ENCODE peak calls at places on chromosomes 11 and 22, in five cellular contexts. W is GM12891, K is H1, F is K562, I is HepG2. H is an unnamed sample.

GRCh38 chr11:30758946-30759501 is 172.9 kb upstream of the MPPED2 start:
- DNase-seq in K (no peak), F (no peak), I (no peak), W (no peak), H (no peak)

GRCh38 chr22:46737105-46737975 is 712 bp downstream of the CERK start:
- DNase-seq in F (peak), I (no peak), K (peak), W (peak), H (peak)

GRCh38 chr22:36194971-36195370 is 6.6 kb downstream of the APOL4 start:
- DNase-seq in K (peak), W (no peak), I (peak), F (peak), H (no peak)

GRCh38 chr11:35133656-35134055 is 5.3 kb upstream of the CD44 start:
- DNase-seq in K (no peak), I (no peak), F (no peak), W (no peak), H (no peak)

GRCh38 chr11:3341298-3341697 is 37.6 kb downstream of the ZNF195 start:
- DNase-seq in W (peak), K (peak), F (peak), I (peak), H (no peak)

GRCh38 chr22:42743501-42743991 is 22.9 kb upstream of the A4GALT start:
- DNase-seq in F (no peak), K (no peak), I (peak), W (no peak), H (no peak)

GRCh38 chr11:105449100-105449734 is 160.7 kb upstream of the GRIA4 start:
- DNase-seq in K (no peak), F (no peak), I (no peak), W (no peak), H (no peak)

GRCh38 chr22:46377566-46378498 is 42.3 kb downstream of the TRMU start:
- DNase-seq in W (no peak), K (peak), F (peak), I (peak), H (no peak)

GRCh38 chr22:47205081-47205491 is 442.6 kb downstream of the TBC1D22A start:
- DNase-seq in K (peak), F (no peak), W (no peak), I (no peak), H (no peak)

GRCh38 chr22:29744902-29745301 is 21.9 kb downstream of the ZMAT5 start:
- DNase-seq in I (no peak), K (no peak), F (no peak), W (no peak), H (no peak)

GRCh38 chr22:25759825-25760231 is 17.8 kb downstream of the MYO18B start:
- DNase-seq in W (no peak), F (peak), K (no peak), I (peak), H (no peak)

GRCh38 chr11:66224226-66224850 is 44.1 kb upstream of the RAB1B start:
- DNase-seq in F (no peak), K (no peak), I (no peak), W (no peak), H (no peak)

GRCh38 chr11:58573451-58574104 is 2.1 kb downstream of the LPXN start:
- DNase-seq in I (no peak), W (no peak), K (no peak), F (no peak), H (no peak)
- TF ChIP-seq POLR2A in I (no peak), W (peak), K (no peak), F (no peak), H (peak)

GRCh38 chr11:134580635-134581025 is 168.6 kb upstream of the B3GAT1 start:
- DNase-seq in K (no peak), W (no peak), F (no peak), I (no peak), H (no peak)
- TF ChIP-seq TAF1 in K (no peak), W (no peak), F (no peak), I (no peak), H (no peak)

GRCh38 chr22:22195265-22196017 is 49.1 kb upstream of the VPREB1 start:
- DNase-seq in W (no peak), I (peak), K (peak), F (peak), H (peak)
- TF ChIP-seq POLR2A in W (no peak), I (no peak), K (no peak), F (no peak), H (no peak)

DNA sequence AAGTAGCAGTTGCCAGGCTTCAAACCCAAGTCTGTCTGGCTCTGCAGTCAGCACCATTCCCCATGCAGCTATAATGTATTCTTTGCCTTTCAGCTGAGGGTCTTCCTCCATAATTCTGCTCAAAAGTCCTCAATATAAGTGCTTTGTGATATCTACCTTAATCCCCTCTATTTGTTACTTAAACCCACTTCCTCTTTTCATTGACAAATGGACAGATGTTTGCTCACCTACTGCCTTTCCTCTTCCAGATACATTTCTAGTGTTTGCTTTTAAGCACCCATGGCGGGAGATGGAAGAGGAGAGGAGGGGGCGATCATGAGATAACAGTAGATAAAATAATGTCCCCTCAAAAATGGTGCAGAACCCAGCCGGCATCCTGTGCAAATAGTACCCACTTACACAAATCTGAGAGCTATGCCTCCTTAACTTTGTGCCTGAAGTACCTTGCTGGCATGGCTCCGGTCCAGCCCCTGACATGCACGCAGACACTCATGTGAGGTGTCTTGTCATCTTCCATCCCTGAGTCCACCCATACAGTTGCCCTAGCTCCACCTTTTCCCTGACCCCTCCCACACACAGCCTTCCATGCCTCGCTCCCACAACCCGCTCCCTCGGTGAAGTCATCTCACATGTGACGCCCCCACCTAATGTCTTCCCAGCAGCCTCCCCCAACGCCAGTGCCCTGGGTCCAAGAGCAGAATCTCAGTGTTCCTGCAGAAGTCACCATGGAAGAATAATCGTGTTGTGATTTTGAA is 109.6 kb downstream of the TRIM29 start:
- DNase-seq in W (no peak), I (no peak), K (peak), F (no peak), H (no peak)
- TF ChIP-seq TAF1 in W (no peak), I (no peak), K (no peak), F (no peak), H (no peak)

DNA sequence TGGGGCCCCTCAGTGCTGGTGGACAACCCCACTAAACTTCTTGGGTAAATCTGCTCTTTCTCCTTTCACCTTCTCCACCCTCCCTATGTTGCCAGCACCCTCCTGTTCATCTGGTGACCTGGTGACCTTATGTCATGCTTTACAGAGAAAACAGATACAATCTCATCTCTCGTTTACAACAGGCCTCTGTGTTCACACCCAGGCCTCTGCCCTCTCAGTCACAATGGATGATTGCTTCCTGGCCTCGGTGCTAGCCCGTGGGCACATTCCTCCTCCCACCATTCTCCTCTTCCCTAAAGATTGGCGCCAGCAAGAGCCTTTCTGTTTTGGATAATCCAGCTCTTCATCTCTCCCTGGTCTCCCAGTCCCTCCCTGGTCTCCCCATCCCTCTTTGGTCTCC is 12.3 kb upstream of the PNPLA3 start:
- DNase-seq in W (no peak), I (no peak), K (no peak), F (no peak), H (no peak)
- TF ChIP-seq POLR2A in W (no peak), I (no peak), K (no peak), F (no peak), H (no peak)

GRCh38 chr22:27135582-27135981 is 478.2 kb downstream of the MIAT start:
- DNase-seq in K (no peak), I (peak), W (no peak), F (no peak), H (no peak)
- TF ChIP-seq TAF1 in K (no peak), I (no peak), W (no peak), F (no peak), H (no peak)

DNA sequence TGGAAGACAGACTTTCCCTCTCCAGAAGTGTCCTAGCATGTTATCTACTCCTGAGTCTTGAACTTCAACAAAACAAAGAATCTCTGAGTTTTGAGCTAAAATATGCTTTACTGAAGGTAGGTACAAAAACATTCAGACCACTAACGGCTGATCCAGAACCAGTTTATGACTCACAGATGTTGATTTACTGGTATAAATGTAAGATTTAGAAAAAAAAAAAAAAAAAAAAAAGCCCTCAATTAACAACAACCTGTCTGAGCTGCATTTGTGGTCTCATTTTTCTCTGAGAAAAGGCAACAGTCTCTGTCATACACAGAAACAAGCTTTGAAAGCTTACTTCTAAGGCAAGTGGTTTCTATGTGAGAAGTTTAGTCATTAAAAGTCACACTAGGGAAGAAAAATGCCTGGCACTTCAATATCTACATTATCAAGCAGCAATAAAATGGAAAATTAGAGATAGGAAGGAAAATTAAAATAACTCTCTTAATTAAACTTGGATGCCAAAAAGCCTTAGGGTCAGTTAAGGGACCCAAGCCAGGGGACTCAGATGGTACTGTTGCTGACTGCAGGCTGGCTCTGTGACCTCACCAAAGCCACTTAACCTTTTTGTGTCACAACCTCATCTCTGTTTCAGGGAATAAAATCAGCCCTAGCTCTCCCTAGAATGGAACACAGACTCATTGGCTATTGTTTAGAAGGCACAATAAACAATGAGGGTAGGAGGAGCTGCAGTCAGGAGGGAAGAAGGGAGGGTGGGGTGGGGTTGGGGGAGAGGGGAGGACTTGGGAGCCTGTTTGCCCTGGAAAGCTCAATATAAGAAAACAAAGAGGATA is 61.7 kb downstream of the ETS1 start:
- DNase-seq in W (no peak), F (no peak), K (no peak), I (no peak), H (no peak)
- TF ChIP-seq POLR2A in W (no peak), F (no peak), K (no peak), I (no peak), H (no peak)

DNA sequence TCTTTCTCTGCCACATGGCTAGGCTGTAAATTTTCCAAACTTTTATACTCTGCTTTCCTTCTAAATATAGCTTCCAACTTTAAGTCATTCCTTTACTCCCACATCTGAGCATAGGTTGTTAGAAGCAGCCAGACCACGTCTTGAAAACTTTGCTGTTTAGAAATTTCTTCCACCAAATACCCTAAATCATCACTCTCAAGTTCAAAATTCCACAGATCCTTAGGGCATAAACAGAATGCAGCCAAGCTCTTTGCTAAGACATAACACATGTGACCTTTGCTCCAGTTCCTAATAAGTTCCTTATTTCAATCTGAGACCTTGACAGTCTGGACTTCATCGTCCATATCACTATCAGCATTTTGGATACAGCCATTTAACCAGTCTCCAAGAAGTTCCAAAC is 749.9 kb downstream of the METTL15 start:
- DNase-seq in I (no peak), K (no peak), W (no peak), F (no peak), H (no peak)
- TF ChIP-seq TAF1 in I (no peak), K (no peak), W (no peak), F (no peak), H (no peak)

GRCh38 chr11:62687508-62688396 is 1.6 kb downstream of the LRRN4CL start:
- DNase-seq in F (no peak), W (no peak), K (no peak), I (no peak), H (no peak)

GRCh38 chr11:62688481-62688880 is 849 bp downstream of the LRRN4CL start:
- DNase-seq in I (no peak), F (no peak), W (no peak), K (no peak), H (no peak)

GRCh38 chr11:62694455-62695167 is 5.3 kb upstream of the LRRN4CL start:
- DNase-seq in K (peak), F (peak), W (peak), I (peak), H (peak)

GRCh38 chr11:62689421-62690183 is at the start of gene LRRN4CL:
- DNase-seq in I (no peak), W (no peak), K (no peak), F (no peak), H (no peak)
- TF ChIP-seq POLR2A in I (no peak), W (no peak), K (no peak), F (peak), H (no peak)

DNA sequence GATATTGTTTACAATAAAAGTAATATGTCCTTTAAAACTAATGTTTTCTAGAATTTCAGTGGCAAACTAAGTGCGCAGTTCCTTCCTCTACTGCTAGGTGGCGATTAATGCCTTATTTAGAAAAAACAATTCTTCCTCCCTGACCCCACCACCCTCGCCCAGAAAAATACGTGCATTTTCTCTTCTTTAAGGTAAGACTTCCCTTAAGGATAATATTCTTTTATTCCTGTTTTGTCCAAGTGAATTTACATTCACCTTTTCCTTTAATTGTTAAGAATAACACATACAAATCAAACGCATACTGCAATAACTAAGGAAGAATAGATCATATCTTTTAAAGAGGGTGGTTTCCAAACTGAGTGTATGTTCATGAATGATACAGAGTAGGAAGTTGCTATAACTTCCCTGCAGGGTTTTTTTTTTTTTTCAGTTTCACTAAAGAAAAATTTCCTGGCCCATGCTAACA is 17.0 kb upstream of the PSMA1 start:
- DNase-seq in I (peak), W (peak), K (no peak), F (peak), H (peak)
- TF ChIP-seq TAF1 in I (no peak), W (no peak), K (no peak), F (no peak), H (no peak)

H was measured in GM12892.